ENCODE peak calls at places on chromosomes 4 and X, in nine cellular contexts. Z is foreskin fibroblast, J is upper lobe of right lung, G is GM12865, O is thyroid gland, L is right lobe of liver, A is Peyer's patch, Y is cardiac fibroblast, H is astrocyte of the spinal cord. C is an unnamed sample.
A peak's percentile ranks its signal among the peaks of the same experiment; 100 is the strongest.

GRCh38 chr4:70772929-70773555 is 51.3 kb downstream of the RUFY3 start:
- DNase-seq in Y (no peak), L (no peak), H (no peak), G (peak; percentile 10), Z (no peak), O (no peak), A (no peak), J (no peak), C (no peak)

GRCh38 chr4:25821899-25822298 is 40.9 kb downstream of the SEL1L3 start:
- DNase-seq in Y (no peak), L (no peak), H (no peak), J (no peak), A (no peak), G (no peak), Z (no peak), O (no peak), C (no peak)

GRCh38 chr4:125070869-125071268 is 243.9 kb upstream of the FAT4 start:
- DNase-seq in Y (peak; percentile 21), O (no peak), J (no peak), L (no peak), G (no peak), Z (no peak), H (no peak), A (no peak), C (no peak)

GRCh38 chr4:26321326-26322276 is 787 bp downstream of the RBPJ start:
- DNase-seq in Y (peak; percentile 45), A (peak; percentile 51), G (peak; percentile 45), O (peak; percentile 23), J (peak; percentile 73), H (no peak), L (peak; percentile 55), Z (peak; percentile 56), C (peak; percentile 43)

GRCh38 chr4:87304659-87305277 is 17.9 kb downstream of the HSD17B13 start:
- DNase-seq in H (peak; percentile 32), A (no peak), O (no peak), Y (no peak), J (no peak), L (no peak), Z (peak; percentile 8), G (no peak), C (no peak)

GRCh38 chr4:141645611-141646340 is 9.4 kb downstream of the IL15 start:
- DNase-seq in Y (peak; percentile 97), J (no peak), O (no peak), L (no peak), A (no peak), G (no peak), H (peak; percentile 84), Z (peak; percentile 91), C (no peak)

GRCh38 chr4:138659640-138660325 is 355.8 kb upstream of the NOCT start:
- DNase-seq in Y (no peak), O (no peak), A (no peak), J (no peak), H (peak; percentile 15), L (no peak), G (no peak), Z (no peak), C (no peak)

GRCh38 chr4:174198396-174199179 is 84.9 kb downstream of the FBXO8 start:
- DNase-seq in Y (peak; percentile 96), O (no peak), A (no peak), J (no peak), L (no peak), G (no peak), H (peak; percentile 85), Z (peak; percentile 96), C (no peak)

GRCh38 chr4:183610033-183610432 is 49.0 kb downstream of the RWDD4 start:
- DNase-seq in L (no peak), A (no peak), J (no peak), Y (peak; percentile 60), H (no peak), G (no peak), O (no peak), Z (peak; percentile 67), C (no peak)

GRCh38 chrX:120697053-120697452 is 67.2 kb upstream of the C1GALT1C1 start:
- DNase-seq in H (no peak), J (no peak), Y (no peak), G (peak; percentile 79), O (no peak), Z (no peak), L (no peak), A (no peak), C (no peak)

GRCh38 chr4:101801957-101802356 is 11.4 kb downstream of the BANK1 start:
- DNase-seq in A (no peak), G (no peak), Z (no peak), O (no peak), H (no peak), L (no peak), J (no peak), Y (no peak), C (no peak)

GRCh38 chr4:55372259-55372658 is 23.5 kb upstream of the TMEM165 start:
- DNase-seq in O (no peak), G (no peak), Y (peak; percentile 85), Z (no peak), A (no peak), J (no peak), H (peak; percentile 54), L (no peak), C (no peak)

GRCh38 chr4:28730304-28730703 is 1869.7 kb downstream of the STIM2 start:
- DNase-seq in Z (no peak), Y (no peak), G (no peak), O (no peak), J (no peak), A (no peak), H (no peak), L (no peak), C (no peak)

GRCh38 chrX:140733766-140734342 is 24.3 kb downstream of the LINC00632 start:
- DNase-seq in G (peak; percentile 33), H (peak; percentile 45), A (no peak), J (no peak), Y (peak; percentile 65), Z (peak; percentile 56), L (no peak), O (peak; percentile 1), C (peak; percentile 14)

GRCh38 chr4:16608123-16608522 is 290.3 kb downstream of the LDB2 start:
- DNase-seq in O (no peak), G (no peak), J (no peak), A (no peak), Z (no peak), L (no peak), H (no peak), Y (no peak), C (no peak)

GRCh38 chrX:17669891-17670290 is 67.4 kb upstream of the SCML1 start:
- DNase-seq in A (no peak), Y (no peak), G (no peak), Z (no peak), O (no peak), L (no peak), J (no peak), H (no peak), C (no peak)

GRCh38 chr4:67167849-67168248 is 377.5 kb downstream of the CENPC start:
- DNase-seq in O (no peak), Y (no peak), A (no peak), J (no peak), Z (no peak), H (no peak), L (no peak), G (no peak), C (no peak)

GRCh38 chrX:37627602-37628001 is 56.1 kb downstream of the LANCL3 start:
- DNase-seq in L (peak; percentile 86), G (no peak), A (peak; percentile 70), J (no peak), H (no peak), O (no peak), Z (no peak), Y (no peak), C (no peak)

GRCh38 chr4:153520227-153520626 is 54.1 kb downstream of the TMEM131L start:
- DNase-seq in A (no peak), L (no peak), G (no peak), J (no peak), H (no peak), Y (no peak), Z (no peak), O (no peak), C (no peak)

GRCh38 chrX:28787206-28787605 is 200.0 kb downstream of the IL1RAPL1 start:
- DNase-seq in Z (peak; percentile 26), H (peak; percentile 74), Y (peak; percentile 67), O (no peak), G (no peak), J (no peak), A (no peak), L (no peak), C (no peak)

GRCh38 chrX:45850197-45850774 is 649.6 kb upstream of the DIPK2B start:
- DNase-seq in G (no peak), O (peak; percentile 15), H (peak; percentile 28), A (peak; percentile 47), J (no peak), Z (no peak), L (no peak), Y (peak; percentile 30), C (peak; percentile 1)

GRCh38 chr4:23366207-23366906 is 523.5 kb downstream of the PPARGC1A start:
- DNase-seq in L (no peak), O (no peak), Z (no peak), G (no peak), H (no peak), A (no peak), J (no peak), Y (no peak), C (no peak)
- TF ChIP-seq CTCF in L (no peak), O (no peak), Z (no peak), G (no peak), H (no peak), A (no peak), J (no peak), Y (no peak), C (no peak)

DNA sequence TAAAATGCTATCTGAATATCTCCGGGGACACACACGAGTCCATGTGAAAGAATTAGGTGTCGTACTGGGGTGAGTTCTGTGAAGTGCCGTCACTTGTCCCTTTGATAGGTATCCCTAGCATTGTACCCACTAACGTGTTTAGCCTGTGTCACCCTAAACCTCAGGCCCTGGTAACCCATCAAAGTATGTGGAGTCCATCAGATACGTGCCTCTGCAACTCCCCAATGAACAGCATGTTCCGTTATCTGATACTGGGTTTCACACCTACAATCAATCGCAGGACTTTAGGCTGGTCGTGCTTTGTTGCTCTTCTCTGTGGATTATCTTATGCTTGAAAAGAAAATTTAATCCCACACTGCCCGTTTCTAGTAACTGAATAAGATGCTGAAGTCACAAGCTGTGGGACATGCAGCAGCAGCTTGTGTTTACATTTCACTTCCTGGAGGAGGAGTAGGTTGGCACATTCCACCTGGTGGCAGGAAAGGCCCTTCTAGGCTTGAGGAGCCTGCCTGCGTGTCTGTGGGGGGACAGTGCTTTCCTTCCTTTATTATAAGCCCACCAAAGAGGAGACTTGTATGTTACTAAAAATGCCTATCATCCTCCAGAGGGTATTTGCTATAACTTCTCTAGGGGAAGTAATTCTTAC is 127.1 kb downstream of the FNIP2 start:
- DNase-seq in A (no peak), O (peak; percentile 45), H (no peak), J (no peak), Z (peak; percentile 9), L (no peak), G (no peak), Y (peak; percentile 53), C (no peak)
- TF ChIP-seq CTCF in A (peak; percentile 19), O (no peak), H (peak; percentile 12), J (peak; percentile 20), Z (no peak), L (no peak), G (no peak), Y (peak; percentile 17), C (peak; percentile 29)

GRCh38 chrX:8845060-8845459 is 43.9 kb upstream of the FAM9A start:
- DNase-seq in G (no peak), Z (peak; percentile 63), Y (peak; percentile 38), O (peak; percentile 10), A (no peak), H (peak; percentile 73), J (no peak), L (no peak), C (no peak)
- TF ChIP-seq CTCF in G (no peak), Z (peak; percentile 19), Y (peak; percentile 11), O (no peak), A (no peak), H (peak; percentile 42), J (no peak), L (no peak), C (no peak)

GRCh38 chr4:106809083-106809482 is 227.0 kb downstream of the DKK2 start:
- DNase-seq in H (peak; percentile 57), G (peak; percentile 6), J (no peak), Y (peak; percentile 81), Z (peak; percentile 68), O (no peak), L (no peak), A (no peak), C (no peak)
- TF ChIP-seq CTCF in H (peak; percentile 54), G (peak; percentile 12), J (peak; percentile 30), Y (peak; percentile 64), Z (peak; percentile 45), O (no peak), L (no peak), A (peak; percentile 50), C (peak; percentile 53)